ENCODE peak calls at places on chromosomes 3 and 15, in four cellular contexts. B is NCI-H524, R is AG09309, N is stomach. J is an unnamed sample.

GRCh38 chr15:63970723-63971426 is 75.4 kb downstream of the DAPK2 start:
- DNase-seq in B (no peak), R (no peak), N (no peak), J (no peak)

GRCh38 chr3:141093397-141093796 is 42.2 kb downstream of the SPSB4 start:
- DNase-seq in B (no peak), R (no peak), N (no peak), J (no peak)

GRCh38 chr15:42955518-42955917 is 34.9 kb upstream of the TTBK2 start:
- DNase-seq in B (no peak), R (peak), N (no peak), J (no peak)

GRCh38 chr3:158105710-158106438 is at the start of gene SHOX2:
- DNase-seq in B (peak), R (no peak), N (peak), J (no peak)

GRCh38 chr3:195512798-195513345 is 30.3 kb downstream of the PPP1R2 start:
- DNase-seq in B (no peak), R (no peak), N (no peak), J (no peak)

GRCh38 chr3:136818191-136818850 is 605 bp upstream of the SLC35G2 start:
- DNase-seq in B (peak), R (peak), N (peak), J (no peak)

GRCh38 chr15:95469601-95470000 is 860.9 kb upstream of the NR2F2 start:
- DNase-seq in B (no peak), R (no peak), N (no peak), J (no peak)

GRCh38 chr3:183210862-183211341 is 42.2 kb upstream of the B3GNT5 start:
- DNase-seq in B (no peak), R (no peak), N (no peak), J (no peak)

GRCh38 chr15:75114796-75115195 is 86.9 kb upstream of the C15orf39 start:
- DNase-seq in B (no peak), R (no peak), N (no peak), J (no peak)

GRCh38 chr3:159191454-159191853 is 389.6 kb downstream of the MFSD1 start:
- DNase-seq in B (no peak), R (peak), N (no peak), J (no peak)

GRCh38 chr3:174397848-174398247 is 461.3 kb upstream of the NAALADL2 start:
- DNase-seq in B (peak), R (no peak), N (no peak), J (no peak)

GRCh38 chr3:71031914-71032521 is 551.5 kb downstream of the FOXP1 start:
- DNase-seq in B (peak), R (no peak), N (no peak), J (no peak)

GRCh38 chr3:82208002-82208710 is 446.7 kb upstream of the GBE1 start:
- DNase-seq in B (no peak), R (no peak), N (no peak), J (no peak)

GRCh38 chr15:91849749-91850161 is 3.8 kb upstream of the SLCO3A1 start:
- DNase-seq in B (peak), R (peak), N (no peak), J (peak)

GRCh38 chr3:197749315-197749600 is 425 bp upstream of the FYTTD1 start:
- DNase-seq in B (peak), R (no peak), N (peak), J (no peak)

GRCh38 chr3:87694678-87695077 is 364.1 kb downstream of the CGGBP1 start:
- DNase-seq in B (no peak), R (no peak), N (no peak), J (no peak)

GRCh38 chr3:167736264-167736787 is 805 bp downstream of the SERPINI1 start:
- DNase-seq in B (peak), R (no peak), N (no peak), J (no peak)

GRCh38 chr15:80770356-80770705 is 8.8 kb upstream of the CEMIP start:
- DNase-seq in B (no peak), R (no peak), N (no peak), J (no peak)

J was measured in effector memory CD8-positive, alpha-beta T cell.